ENCODE peak calls at places on chromosomes 13 and 19, in six cellular contexts. T is WTC11, E is tibial nerve, J is omental fat pad, B is upper lobe of right lung, P is fibroblast of the aortic adventitia. R is an unnamed sample.
A peak's percentile ranks its signal among the peaks of the same experiment; 100 is the strongest.

GRCh38 chr13:98089826-98090225 is 53.1 kb upstream of the FARP1 start:
- DNase-seq in E (no peak), P (peak; percentile 50), B (no peak), T (no peak), J (no peak), R (no peak)

GRCh38 chr19:30920238-30920637 is 429.0 kb downstream of the TSHZ3 start:
- DNase-seq in P (no peak), J (no peak), B (no peak), E (no peak), T (no peak), R (no peak)

GRCh38 chr13:75479102-75479501 is 2.9 kb downstream of the TBC1D4 start:
- DNase-seq in T (no peak), B (no peak), J (no peak), E (no peak), P (no peak), R (no peak)

GRCh38 chr19:44694184-44694579 is 4.8 kb upstream of the CEACAM16 start:
- DNase-seq in P (no peak), T (no peak), J (no peak), B (no peak), E (no peak), R (no peak)

GRCh38 chr13:22736084-22736767 is 444.6 kb upstream of the SGCG start:
- DNase-seq in J (no peak), B (no peak), E (no peak), T (peak; percentile 17), P (no peak), R (no peak)

GRCh38 chr13:30551194-30551593 is 66.5 kb upstream of the USPL1 start:
- DNase-seq in E (no peak), T (no peak), J (no peak), P (peak; percentile 46), B (no peak), R (no peak)

GRCh38 chr13:98014766-98015165 is 61.3 kb downstream of the IPO5 start:
- DNase-seq in T (no peak), B (no peak), J (no peak), P (peak; percentile 82), E (no peak), R (no peak)

GRCh38 chr13:94612050-94612449 is 10.4 kb downstream of the GPR180 start:
- DNase-seq in P (no peak), T (no peak), J (no peak), B (no peak), E (no peak), R (no peak)

GRCh38 chr19:16571689-16572331 is 405 bp downstream of the SLC35E1 start:
- DNase-seq in E (no peak), J (no peak), P (no peak), T (peak; percentile 42), B (no peak), R (no peak)

GRCh38 chr19:6198896-6199239 is 63.4 kb downstream of the ACSBG2 start:
- DNase-seq in B (no peak), T (no peak), J (no peak), E (no peak), P (no peak), R (no peak)

GRCh38 chr13:108533842-108534241 is 95.6 kb upstream of the MYO16 start:
- DNase-seq in B (no peak), T (no peak), J (no peak), E (no peak), P (no peak), R (no peak)

GRCh38 chr13:20460744-20461143 is 64.9 kb downstream of the CRYL1 start:
- DNase-seq in E (no peak), T (no peak), B (no peak), J (no peak), P (no peak), R (no peak)

GRCh38 chr19:54708781-54709180 is 15.5 kb upstream of the KIR3DL3 start:
- DNase-seq in T (no peak), P (no peak), J (no peak), B (no peak), E (no peak), R (no peak)

GRCh38 chr19:17739121-17739875 is 12.0 kb upstream of the FCHO1 start:
- DNase-seq in J (no peak), E (no peak), B (no peak), P (no peak), T (no peak), R (no peak)

GRCh38 chr13:36059366-36059765 is 71.8 kb downstream of the DCLK1 start:
- DNase-seq in P (no peak), B (no peak), J (no peak), T (no peak), E (peak; percentile 42), R (no peak)

GRCh38 chr13:108700421-108701170 is 71.2 kb downstream of the MYO16 start:
- DNase-seq in P (peak; percentile 7), B (no peak), J (no peak), T (no peak), E (no peak), R (no peak)

GRCh38 chr19:47107953-47108746 is 5.4 kb downstream of the ZC3H4 start:
- DNase-seq in J (no peak), B (no peak), T (no peak), P (peak; percentile 43), E (no peak), R (no peak)

GRCh38 chr13:80529734-80530133 is 188.8 kb upstream of the SPRY2 start:
- DNase-seq in T (no peak), P (peak; percentile 36), E (no peak), J (no peak), B (no peak), R (no peak)

GRCh38 chr19:1406496-1406817 is 929 bp upstream of the DAZAP1 start:
- DNase-seq in T (no peak), E (no peak), P (no peak), J (no peak), B (no peak), R (no peak)

GRCh38 chr19:46697142-46697960 is 19.6 kb downstream of the PRKD2 start:
- DNase-seq in J (peak; percentile 64), B (peak; percentile 97), E (peak; percentile 79), P (peak; percentile 51), T (peak; percentile 100), R (no peak)

GRCh38 chr19:17037966-17038500 is 11.4 kb upstream of the CPAMD8 start:
- DNase-seq in B (no peak), T (no peak), E (no peak), P (no peak), J (no peak), R (no peak)

DNA sequence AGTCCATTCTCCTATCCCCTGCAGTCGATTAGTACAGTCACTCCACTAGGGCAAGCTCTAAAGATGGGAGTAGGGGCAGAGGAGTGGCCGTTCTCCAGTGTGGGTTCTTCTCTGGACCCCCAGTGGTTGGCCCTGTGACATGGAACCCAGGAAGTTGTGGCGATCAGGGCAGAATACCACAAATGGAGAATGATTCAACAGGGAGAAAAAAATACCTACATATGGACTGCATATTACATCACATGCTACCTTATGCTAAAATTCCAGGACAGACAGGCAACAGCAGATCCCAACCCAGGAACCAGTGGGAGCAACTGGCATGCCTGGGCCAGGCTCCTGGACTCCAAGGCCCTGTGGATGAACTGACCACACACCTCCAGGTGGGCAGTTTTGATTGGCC is 20.4 kb downstream of the POU2F2 start:
- DNase-seq in J (no peak), P (peak; percentile 57), E (no peak), B (no peak), T (no peak), R (no peak)
- TF ChIP-seq CTCF in J (no peak), P (no peak), E (no peak), B (no peak), T (no peak), R (no peak)

GRCh38 chr13:79241697-79242096 is 164.4 kb downstream of the RBM26 start:
- DNase-seq in P (no peak), E (no peak), B (no peak), T (no peak), J (no peak), R (no peak)

GRCh38 chr13:79245937-79246574 is 160.0 kb downstream of the RBM26 start:
- DNase-seq in E (no peak), P (no peak), T (no peak), B (no peak), J (no peak), R (no peak)

DNA sequence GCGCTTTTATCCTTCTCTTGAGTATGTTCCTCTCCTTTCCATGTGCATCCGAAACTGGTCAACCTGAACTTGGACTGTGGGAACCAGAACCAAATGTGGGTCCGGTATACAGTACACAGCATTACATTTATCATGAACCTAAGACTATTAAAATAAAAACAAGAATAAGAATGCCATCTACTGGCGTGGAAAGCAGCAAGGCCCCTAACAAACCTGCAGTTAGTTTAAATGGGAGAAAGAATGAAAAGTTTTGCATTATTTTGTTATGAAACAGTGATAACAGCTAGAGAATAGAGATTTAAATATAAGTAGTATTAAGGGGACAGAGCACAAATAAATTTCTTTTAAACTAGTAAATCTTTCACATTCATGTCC is 159.5 kb downstream of the RBM26 start:
- DNase-seq in T (no peak), B (no peak), J (no peak), E (no peak), P (no peak), R (no peak)
- TF ChIP-seq CTCF in T (no peak), B (no peak), J (no peak), E (no peak), P (no peak), R (no peak)

GRCh38 chr19:52296773-52297600 is at the start of gene ZNF480:
- DNase-seq in E (peak; percentile 81), B (peak; percentile 91), P (peak; percentile 73), J (peak; percentile 72), T (peak; percentile 70), R (peak; percentile 87)
- TF ChIP-seq CTCF in E (no peak), B (no peak), P (peak; percentile 30), J (no peak), T (no peak), R (no peak)

GRCh38 chr13:42330991-42331390 is 59.0 kb downstream of the AKAP11 start:
- DNase-seq in T (no peak), P (peak; percentile 39), E (no peak), J (no peak), B (no peak), R (no peak)

GRCh38 chr13:42329239-42329638 is 57.3 kb downstream of the AKAP11 start:
- DNase-seq in J (no peak), B (no peak), P (no peak), E (no peak), T (no peak), R (no peak)

GRCh38 chr13:42337808-42338600 is 66.1 kb downstream of the AKAP11 start:
- DNase-seq in E (no peak), J (no peak), P (no peak), B (no peak), T (no peak), R (no peak)

GRCh38 chr13:42334329-42334706 is 62.4 kb downstream of the AKAP11 start:
- DNase-seq in B (no peak), J (no peak), E (no peak), T (no peak), P (no peak), R (no peak)

DNA sequence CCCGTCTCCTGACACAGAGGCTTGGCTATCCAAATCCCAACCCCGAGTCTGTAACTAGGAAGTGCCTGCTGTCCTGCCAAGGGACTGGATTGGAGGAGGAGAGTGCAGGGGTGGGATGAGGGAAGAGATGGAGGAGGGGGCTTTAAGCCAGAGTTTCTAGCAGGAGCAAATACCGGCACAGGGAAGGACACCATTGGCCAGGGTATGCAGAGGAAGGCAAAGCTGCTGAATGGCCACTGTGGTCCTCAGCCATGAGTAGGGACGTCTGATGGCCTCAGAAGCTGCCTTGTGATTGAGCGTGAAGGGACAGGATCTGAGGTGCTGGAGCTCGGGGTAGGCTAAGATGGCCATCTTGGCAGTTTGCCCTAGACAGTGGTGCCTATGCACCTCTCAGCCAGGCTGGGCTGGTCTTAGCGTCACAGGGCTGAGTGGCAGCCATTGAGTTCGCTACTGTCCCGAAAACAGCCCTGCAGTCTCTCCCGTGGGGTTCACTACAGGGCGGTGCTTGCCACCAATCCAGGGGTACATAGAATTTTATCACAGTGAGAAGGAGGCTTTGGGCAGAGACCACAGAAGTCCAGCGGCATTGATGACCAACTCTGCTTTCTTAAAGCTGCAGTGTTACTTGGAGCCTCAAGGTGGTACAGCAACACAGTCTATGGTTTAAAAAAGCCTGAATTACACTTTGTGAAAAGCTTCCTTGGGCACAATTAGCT is 61.8 kb downstream of the AKAP11 start:
- DNase-seq in J (no peak), B (no peak), T (no peak), P (peak; percentile 71), E (no peak), R (no peak)
- TF ChIP-seq CTCF in J (no peak), B (peak; percentile 31), T (peak; percentile 47), P (peak; percentile 82), E (no peak), R (peak; percentile 30)